ENCODE peak calls at places on chromosomes 3 and 15, in five cellular contexts. E is OCI-LY7, V is K562, S is MM.1S, T is hepatocyte. W is an unnamed sample.

GRCh38 chr3:152508705-152509104 is 240.0 kb downstream of the MBNL1 start:
- DNase-seq in S (peak; percentile 14), E (peak; percentile 5), V (peak; percentile 29), T (peak; percentile 30), W (peak; percentile 61)

GRCh38 chr15:81888748-81889479 is 156.9 kb downstream of the MEX3B start:
- DNase-seq in S (no peak), V (no peak), E (no peak), T (peak; percentile 26), W (no peak)

GRCh38 chr3:130834476-130834875 is 59.4 kb upstream of the ATP2C1 start:
- DNase-seq in T (peak; percentile 12), V (no peak), S (no peak), E (no peak), W (peak; percentile 18)

GRCh38 chr3:154842546-154842945 is 237.6 kb upstream of the MME start:
- DNase-seq in T (no peak), S (no peak), V (no peak), E (no peak), W (no peak)

GRCh38 chr3:126057547-126057819 is 26.4 kb downstream of the SLC41A3 start:
- DNase-seq in T (no peak), E (no peak), V (no peak), S (no peak), W (no peak)

GRCh38 chr15:67584157-67584556 is 41.7 kb downstream of the MAP2K5 start:
- DNase-seq in E (no peak), V (no peak), T (no peak), S (no peak), W (no peak)

GRCh38 chr3:97871788-97872187 is 50.0 kb downstream of the CRYBG3 start:
- DNase-seq in V (no peak), T (no peak), S (no peak), E (no peak), W (no peak)

GRCh38 chr3:122563717-122564025 is 429 bp downstream of the PARP9 start:
- DNase-seq in T (no peak), V (peak; percentile 13), E (peak; percentile 16), S (no peak), W (no peak)

GRCh38 chr15:96359772-96360498 is 29.4 kb downstream of the NR2F2 start:
- DNase-seq in S (no peak), T (no peak), V (no peak), E (no peak), W (no peak)

GRCh38 chr3:32280262-32280910 is 41.9 kb downstream of the CMTM8 start:
- DNase-seq in T (no peak), E (no peak), V (no peak), S (no peak), W (peak; percentile 58)

GRCh38 chr3:79354179-79354688 is 413.6 kb downstream of the ROBO1 start:
- DNase-seq in V (no peak), E (no peak), T (no peak), S (no peak), W (no peak)

GRCh38 chr15:73349191-73349590 is 19.6 kb downstream of the HCN4 start:
- DNase-seq in E (no peak), S (no peak), V (no peak), T (no peak), W (no peak)

GRCh38 chr3:25581823-25582222 is 82.9 kb downstream of the TOP2B start:
- DNase-seq in E (no peak), S (no peak), T (no peak), V (no peak), W (no peak)

GRCh38 chr15:39242345-39242744 is 338.5 kb upstream of the THBS1 start:
- DNase-seq in T (no peak), E (no peak), V (no peak), S (no peak), W (peak; percentile 83)

GRCh38 chr3:185552358-185552877 is at the start of gene LIPH:
- DNase-seq in S (no peak), V (peak; percentile 57), T (peak; percentile 65), E (no peak), W (peak; percentile 75)

GRCh38 chr3:186589115-186589514 is 18.6 kb downstream of the DNAJB11 start:
- DNase-seq in T (no peak), S (peak; percentile 39), V (peak; percentile 34), E (peak; percentile 49), W (no peak)

GRCh38 chr3:9935966-9936365 is 2.3 kb downstream of the CRELD1 start:
- DNase-seq in T (no peak), E (no peak), V (no peak), S (no peak), W (no peak)

GRCh38 chr15:55407631-55407948 is 569 bp downstream of the CCPG1 start:
- DNase-seq in T (no peak), S (peak; percentile 58), V (no peak), E (no peak), W (no peak)

GRCh38 chr15:84988909-84989644 is 7.4 kb downstream of the PDE8A start:
- DNase-seq in E (no peak), S (no peak), T (no peak), V (no peak), W (no peak)

GRCh38 chr3:80338366-80338765 is 570.6 kb upstream of the ROBO1 start:
- DNase-seq in V (no peak), E (no peak), S (no peak), T (no peak), W (peak; percentile 23)

GRCh38 chr3:141094851-141095545 is 43.9 kb downstream of the SPSB4 start:
- DNase-seq in S (no peak), V (no peak), T (no peak), E (no peak), W (no peak)

GRCh38 chr3:58217209-58217811 is 6.5 kb upstream of the DNASE1L3 start:
- DNase-seq in V (peak; percentile 35), S (peak; percentile 80), T (peak; percentile 75), E (peak; percentile 84), W (peak; percentile 87)

GRCh38 chr15:96312641-96313335 is 17.7 kb upstream of the NR2F2 start:
- DNase-seq in T (no peak), E (no peak), S (no peak), V (no peak), W (peak; percentile 87)

GRCh38 chr3:127392146-127392470 is 104.3 kb upstream of the PRR20G start:
- DNase-seq in S (no peak), V (no peak), E (no peak), T (no peak), W (no peak)

GRCh38 chr3:187044871-187045552 is 94.3 kb downstream of the RPL39L start:
- DNase-seq in V (no peak), S (no peak), T (no peak), E (no peak), W (no peak)

GRCh38 chr3:45273681-45274515 is 47.8 kb upstream of the TMEM158 start:
- DNase-seq in E (no peak), V (peak; percentile 84), S (no peak), T (no peak), W (no peak)

GRCh38 chr3:48478631-48479555 is 25.1 kb downstream of the SHISA5 start:
- DNase-seq in S (peak; percentile 89), T (no peak), E (peak; percentile 50), V (no peak), W (no peak)

GRCh38 chr3:119703900-119704531 is 1.2 kb downstream of the CFAP91 start:
- DNase-seq in T (no peak), S (no peak), E (no peak), V (no peak), W (no peak)

GRCh38 chr3:122533931-122534334 is 19.2 kb upstream of the KPNA1 start:
- DNase-seq in V (peak; percentile 17), E (no peak), T (peak; percentile 42), S (no peak), W (peak; percentile 100)

GRCh38 chr3:23647706-23648258 is 158.0 kb upstream of the UBE2E1 start:
- DNase-seq in S (no peak), E (no peak), V (no peak), T (no peak), W (no peak)

GRCh38 chr3:23648326-23648964 is 157.3 kb upstream of the UBE2E1 start:
- DNase-seq in E (no peak), S (no peak), V (no peak), T (no peak), W (peak; percentile 32)

GRCh38 chr3:23650371-23651140 is 155.2 kb upstream of the UBE2E1 start:
- DNase-seq in S (no peak), T (no peak), V (no peak), E (no peak), W (peak; percentile 94)

GRCh38 chr3:23649502-23649901 is 156.3 kb upstream of the UBE2E1 start:
- DNase-seq in T (no peak), E (no peak), V (no peak), S (no peak), W (no peak)

DNA sequence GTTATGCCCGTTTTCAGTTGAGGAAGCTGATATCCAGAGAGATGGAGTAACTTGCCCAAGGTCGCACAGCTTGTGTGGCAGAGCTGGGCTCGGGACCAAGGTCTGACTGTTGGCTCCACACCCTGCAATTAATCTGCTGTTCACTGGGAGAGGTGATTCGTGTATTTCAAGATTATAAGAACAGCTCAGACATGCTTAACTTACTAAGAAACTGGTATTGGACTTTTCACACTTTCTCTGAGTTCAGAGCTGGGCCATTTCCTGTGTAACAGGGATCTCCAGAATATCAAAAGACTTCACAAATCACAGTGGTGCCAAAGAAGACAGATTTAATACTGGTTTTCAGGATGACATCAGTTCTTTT is 156.8 kb upstream of the UBE2E1 start:
- DNase-seq in S (no peak), V (no peak), E (no peak), T (no peak), W (peak; percentile 41)
- H3K27ac ChIP-seq in S (no peak overlapping the region), V (no peak overlapping the region), E (peak overlapping the region; percentile 49), T (no peak overlapping the region), W (no peak overlapping the region)

DNA sequence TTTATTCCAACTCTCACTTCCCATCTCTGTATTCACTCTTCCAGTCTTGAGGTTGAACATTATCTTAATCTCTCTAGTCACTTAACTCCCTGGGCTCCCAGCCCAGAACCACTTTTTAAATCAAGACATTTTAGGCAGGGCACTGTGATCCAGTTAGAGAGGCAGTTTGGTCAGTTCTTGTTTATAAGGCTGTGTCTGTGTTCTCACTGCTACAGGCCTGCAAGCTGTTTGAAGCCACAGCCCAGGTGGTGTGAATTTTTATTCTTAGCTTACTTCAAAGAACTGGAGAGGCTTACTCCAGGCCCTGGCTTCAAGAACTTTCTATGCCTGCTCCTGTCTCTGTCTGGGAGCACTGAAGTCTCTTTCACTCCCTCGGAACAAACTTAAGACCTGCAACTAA is 906.1 kb downstream of the CADM2 start:
- DNase-seq in T (peak; percentile 27), V (no peak), E (no peak), S (no peak), W (no peak)
- H2AFZ ChIP-seq in T (no peak overlapping the region), V (no peak overlapping the region), E (no peak overlapping the region), S (no peak overlapping the region), W (no peak overlapping the region)

GRCh38 chr3:123739146-123739545 is 145.0 kb downstream of the MYLK start:
- DNase-seq in E (no peak), V (no peak), S (no peak), T (no peak), W (no peak)

GRCh38 chr3:123739754-123740153 is 144.4 kb downstream of the MYLK start:
- DNase-seq in S (no peak), E (no peak), V (no peak), T (no peak), W (peak; percentile 91)

GRCh38 chr3:123735456-123735855 is 148.7 kb downstream of the MYLK start:
- DNase-seq in S (no peak), T (no peak), V (no peak), E (no peak), W (no peak)

GRCh38 chr3:123734527-123734902 is 149.6 kb downstream of the MYLK start:
- DNase-seq in E (no peak), V (no peak), S (no peak), T (no peak), W (no peak)

GRCh38 chr3:123737168-123737567 is 147.0 kb downstream of the MYLK start:
- DNase-seq in T (no peak), V (no peak), S (no peak), E (no peak), W (no peak)
- H3K4me1 ChIP-seq in T (no peaks in the 10 kb centered on the region), V (no peaks in the 10 kb centered on the region), S (no peaks in the 10 kb centered on the region), E (no peaks in the 10 kb centered on the region), W (peaks cover 58% of the 10 kb centered on the region)

GRCh38 chr3:188287339-188287738 is 133.4 kb downstream of the LPP start:
- DNase-seq in S (no peak), E (no peak), V (no peak), T (no peak), W (no peak)
- H3K27ac ChIP-seq in S (no peak overlapping the region), E (no peak overlapping the region), V (no peak overlapping the region), T (no peak overlapping the region), W (no peak overlapping the region)